ENCODE peak calls at places on chromosomes 2 and 18, in eight cellular contexts. V is OCI-LY7, O is GM23248, D is HCT116, C is SK-N-SH, W is MM.1S, L is PC-3, J is neural progenitor cell. G is an unnamed sample.

GRCh38 chr2:96131152-96131817 is 7.0 kb downstream of the ASTL start:
- DNase-seq in V (no peak), O (no peak), D (no peak), C (no peak), W (peak), L (no peak), J (no peak), G (no peak)

GRCh38 chr18:67135981-67136380 is 380.5 kb downstream of the DSEL start:
- DNase-seq in V (no peak), O (no peak), D (no peak), C (no peak), W (no peak), L (peak), J (no peak), G (no peak)

GRCh38 chr2:10911291-10912075 is at the start of gene KCNF1:
- DNase-seq in V (no peak), O (peak), D (no peak), C (peak), W (no peak), L (peak), J (peak), G (peak)

GRCh38 chr2:99660616-99661416 is 171.0 kb upstream of the REV1 start:
- DNase-seq in V (no peak), O (no peak), D (no peak), C (no peak), W (no peak), L (no peak), J (no peak), G (peak)

GRCh38 chr2:101596346-101596745 is 101.2 kb upstream of the MAP4K4 start:
- DNase-seq in V (no peak), O (no peak), D (no peak), C (no peak), W (no peak), L (peak), J (no peak), G (no peak)

GRCh38 chr18:42296723-42297122 is 341.7 kb downstream of the PIK3C3 start:
- DNase-seq in V (no peak), O (peak), D (no peak), C (no peak), W (no peak), L (no peak), J (no peak), G (peak)

GRCh38 chr2:10120938-10121574 is 1.5 kb upstream of the RRM2 start:
- DNase-seq in V (peak), O (peak), D (no peak), C (no peak), W (peak), L (peak), J (no peak), G (no peak)

GRCh38 chr2:85468704-85469349 is 50.3 kb downstream of the SH2D6 start:
- DNase-seq in V (no peak), O (peak), D (peak), C (no peak), W (no peak), L (peak), J (peak), G (peak)

GRCh38 chr2:207801259-207801658 is 31.6 kb upstream of the FZD5 start:
- DNase-seq in V (no peak), O (no peak), D (no peak), C (no peak), W (no peak), L (no peak), J (no peak), G (peak)

GRCh38 chr2:199485732-199486335 is 28.1 kb upstream of the SATB2 start:
- DNase-seq in V (peak), O (peak), D (peak), C (no peak), W (peak), L (peak), J (peak), G (peak)

GRCh38 chr2:224563537-224563936 is 21.6 kb downstream of the CUL3 start:
- DNase-seq in V (no peak), O (peak), D (no peak), C (no peak), W (no peak), L (peak), J (no peak), G (no peak)

GRCh38 chr2:72130671-72131360 is 16.8 kb downstream of the CYP26B1 start:
- DNase-seq in V (no peak), O (no peak), D (no peak), C (no peak), W (no peak), L (no peak), J (peak), G (peak)

GRCh38 chr18:50909261-50909660 is 30.3 kb downstream of the ME2 start:
- DNase-seq in V (no peak), O (no peak), D (no peak), C (no peak), W (no peak), L (no peak), J (no peak), G (no peak)

GRCh38 chr18:65990944-65991708 is 240.3 kb downstream of the CDH7 start:
- DNase-seq in V (no peak), O (no peak), D (no peak), C (no peak), W (no peak), L (peak), J (no peak), G (no peak)

DNA sequence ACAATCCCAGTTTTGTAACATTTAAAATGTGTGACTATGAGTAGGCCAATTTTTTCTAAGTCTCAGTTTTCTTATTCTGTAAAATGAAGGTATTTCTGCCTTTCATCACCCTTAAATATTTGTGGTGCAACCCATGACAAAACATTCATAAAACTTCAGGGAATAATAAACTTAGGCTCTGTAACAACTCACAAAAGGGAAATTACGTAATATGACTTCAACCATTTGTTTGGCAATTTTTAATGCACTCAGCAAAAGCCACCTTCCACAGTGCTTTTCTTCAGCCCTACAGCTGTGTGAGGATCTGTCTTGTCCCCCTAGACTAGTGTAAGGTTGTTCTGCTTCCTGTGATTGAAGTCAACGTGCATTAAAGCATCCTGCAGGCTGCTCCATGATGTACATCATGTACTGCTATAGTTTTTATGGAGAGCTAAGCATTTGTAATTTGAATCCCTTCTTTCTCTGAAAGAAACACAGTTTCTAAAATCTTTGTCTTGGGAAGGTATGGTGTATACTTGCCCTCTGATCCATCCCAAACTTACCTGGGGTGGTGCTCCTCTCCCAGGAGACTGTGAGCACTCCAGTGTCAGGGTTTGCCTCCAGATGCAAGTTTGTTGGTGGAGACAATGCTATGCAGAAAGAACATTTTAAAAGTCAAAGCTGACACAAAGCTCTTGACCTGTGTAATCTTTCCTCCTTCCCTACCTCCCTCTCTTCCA is 39.1 kb downstream of the FN1 start:
- DNase-seq in V (no peak), O (peak), D (no peak), C (no peak), W (no peak), L (peak), J (no peak), G (no peak)
- TF ChIP-seq EZH2phosphoT487 in V (no peak), O (no peak), D (no peak), C (no peak), W (no peak), L (no peak), J (no peak), G (no peak)

GRCh38 chr2:70104231-70105111 is 17.2 kb downstream of the PCBP1 start:
- DNase-seq in V (peak), O (peak), D (no peak), C (peak), W (no peak), L (no peak), J (no peak), G (peak)
- TF ChIP-seq EZH2phosphoT487 in V (no peak), O (no peak), D (no peak), C (no peak), W (no peak), L (no peak), J (no peak), G (no peak)

DNA sequence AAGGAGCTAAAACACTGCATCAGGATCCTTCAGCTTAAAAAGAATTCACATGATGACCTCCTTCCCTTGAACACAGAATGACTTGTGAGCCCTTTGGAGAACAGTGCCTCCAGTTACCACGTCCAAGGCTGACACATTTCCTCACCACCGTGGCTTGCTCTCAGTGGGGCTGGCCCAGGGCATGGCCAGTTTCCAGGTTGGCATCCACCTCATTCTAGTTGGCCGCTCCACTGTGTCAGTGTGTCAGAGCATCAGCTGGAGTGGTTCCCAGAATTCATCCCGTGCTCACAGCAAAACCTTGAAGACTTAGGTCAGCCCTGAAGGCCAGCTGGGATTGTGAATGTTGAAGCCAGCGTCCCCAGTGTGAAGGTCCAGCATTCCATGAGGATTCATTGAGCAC is 158.5 kb downstream of the INSIG2 start:
- DNase-seq in V (no peak), O (peak), D (no peak), C (no peak), W (no peak), L (peak), J (no peak), G (no peak)
- TF ChIP-seq EZH2phosphoT487 in V (no peak), O (no peak), D (no peak), C (no peak), W (no peak), L (no peak), J (no peak), G (no peak)

GRCh38 chr18:80169607-80170006 is 60.5 kb downstream of the ADNP2 start:
- DNase-seq in V (no peak), O (peak), D (no peak), C (no peak), W (no peak), L (peak), J (no peak), G (no peak)
- TF ChIP-seq EZH2phosphoT487 in V (no peak), O (no peak), D (no peak), C (no peak), W (no peak), L (no peak), J (no peak), G (no peak)

GRCh38 chr2:28137221-28137620 is 246.7 kb downstream of the BABAM2 start:
- DNase-seq in V (no peak), O (peak), D (no peak), C (no peak), W (no peak), L (peak), J (no peak), G (no peak)
- TF ChIP-seq EZH2phosphoT487 in V (no peak), O (no peak), D (no peak), C (no peak), W (no peak), L (no peak), J (no peak), G (no peak)

DNA sequence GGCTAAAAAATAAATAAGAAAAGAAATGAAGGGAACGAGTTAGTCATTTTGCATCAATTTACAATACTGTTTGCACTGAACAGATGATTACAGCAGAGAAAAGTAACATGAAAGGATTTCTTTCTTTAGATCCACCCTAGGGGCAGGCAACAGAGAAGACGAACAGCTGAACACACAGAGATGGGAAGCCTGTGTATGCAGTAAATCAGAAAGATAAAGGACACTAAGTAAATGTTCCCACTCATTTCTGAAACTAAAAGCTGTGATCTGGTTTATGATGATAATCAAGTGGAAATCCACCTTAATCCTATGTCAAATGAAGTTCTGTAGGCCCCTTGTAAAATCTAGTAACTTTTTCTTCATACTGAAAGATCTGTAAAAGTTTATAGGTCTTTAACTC is 54.2 kb downstream of the AKAIN1 start:
- DNase-seq in V (no peak), O (no peak), D (no peak), C (no peak), W (no peak), L (no peak), J (no peak), G (no peak)
- TF ChIP-seq EZH2phosphoT487 in V (no peak), O (no peak), D (no peak), C (no peak), W (no peak), L (no peak), J (no peak), G (no peak)

GRCh38 chr2:236712961-236713673 is 143.5 kb downstream of the ACKR3 start:
- DNase-seq in V (no peak), O (no peak), D (no peak), C (no peak), W (no peak), L (no peak), J (no peak), G (no peak)

GRCh38 chr2:236715511-236715961 is 145.9 kb downstream of the ACKR3 start:
- DNase-seq in V (no peak), O (peak), D (no peak), C (no peak), W (no peak), L (no peak), J (peak), G (no peak)

GRCh38 chr2:236712304-236712703 is 142.7 kb downstream of the ACKR3 start:
- DNase-seq in V (no peak), O (peak), D (no peak), C (no peak), W (no peak), L (peak), J (no peak), G (no peak)

GRCh38 chr2:236715077-236715476 is 145.5 kb downstream of the ACKR3 start:
- DNase-seq in V (no peak), O (no peak), D (no peak), C (peak), W (no peak), L (no peak), J (peak), G (no peak)

DNA sequence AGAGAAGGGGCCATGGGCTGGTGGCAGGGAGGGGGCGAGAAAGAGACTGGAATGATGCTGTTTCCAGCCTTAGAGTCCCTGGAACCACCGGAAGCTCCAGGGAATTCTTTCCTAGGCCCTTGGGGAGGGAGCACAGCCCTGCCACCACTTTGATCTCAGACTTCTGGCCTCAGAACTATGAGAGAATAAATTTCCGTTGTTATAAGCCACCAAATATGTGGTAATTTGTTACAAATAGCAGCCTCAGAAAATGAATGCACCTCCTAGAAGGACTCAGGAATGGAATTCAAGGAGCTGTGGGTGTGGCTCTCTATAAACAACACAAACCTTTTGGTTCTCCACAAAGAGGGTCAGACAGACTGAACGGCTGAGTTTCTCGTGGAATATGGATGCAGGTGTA is 144.4 kb downstream of the ACKR3 start:
- DNase-seq in V (no peak), O (no peak), D (no peak), C (no peak), W (no peak), L (peak), J (no peak), G (no peak)
- TF ChIP-seq EZH2phosphoT487 in V (no peak), O (no peak), D (no peak), C (no peak), W (no peak), L (no peak), J (no peak), G (no peak)

G was measured in GM23338.